ENCODE peak calls at places on chromosomes 3 and 15, in six cellular contexts. C, F, I, G, V and T are unnamed samples.

GRCh38 chr3:99962703-99963102 is 145.0 kb downstream of the CMSS1 start:
- DNase-seq in C (no peak), F (no peak), I (peak), G (no peak), V (no peak), T (no peak)

GRCh38 chr3:33277193-33277882 is at the start of gene FBXL2:
- DNase-seq in C (peak), F (no peak), I (peak), G (peak), V (peak), T (peak)

GRCh38 chr3:58043933-58044332 is 35.7 kb downstream of the FLNB start:
- DNase-seq in C (no peak), F (no peak), I (no peak), G (no peak), V (no peak), T (no peak)

GRCh38 chr3:20668411-20668810 is 482.4 kb upstream of the SGO1 start:
- DNase-seq in C (no peak), F (no peak), I (peak), G (peak), V (no peak), T (no peak)

GRCh38 chr3:146503459-146504202 is 34.3 kb upstream of the PLSCR2 start:
- DNase-seq in C (no peak), F (no peak), I (peak), G (no peak), V (no peak), T (peak)

GRCh38 chr3:38003371-38003816 is 12.8 kb downstream of the VILL start:
- DNase-seq in C (peak), F (peak), I (peak), G (peak), V (peak), T (peak)

GRCh38 chr3:72248389-72248761 is 463.4 kb upstream of the PROK2 start:
- DNase-seq in C (no peak), F (no peak), I (no peak), G (no peak), V (no peak), T (no peak)

GRCh38 chr15:36769110-36769509 is 189.7 kb downstream of the CDIN1 start:
- DNase-seq in C (no peak), F (no peak), I (peak), G (no peak), V (no peak), T (no peak)

GRCh38 chr15:32979710-32980109 is 214.8 kb downstream of the FMN1 start:
- DNase-seq in C (no peak), F (no peak), I (peak), G (no peak), V (no peak), T (no peak)

GRCh38 chr15:34701536-34701935 is 53.3 kb downstream of the GJD2 start:
- DNase-seq in C (no peak), F (no peak), I (no peak), G (no peak), V (no peak), T (no peak)

GRCh38 chr3:195030791-195031321 is 240.1 kb downstream of the XXYLT1 start:
- DNase-seq in C (no peak), F (no peak), I (peak), G (no peak), V (no peak), T (no peak)

GRCh38 chr3:120475722-120476385 is 25.1 kb upstream of the FSTL1 start:
- DNase-seq in C (no peak), F (no peak), I (no peak), G (no peak), V (no peak), T (no peak)

GRCh38 chr15:31265871-31266711 is 60.5 kb upstream of the KLF13 start:
- DNase-seq in C (no peak), F (peak), I (no peak), G (peak), V (peak), T (peak)

GRCh38 chr3:192772495-192772894 is 45.2 kb upstream of the FGF12 start:
- DNase-seq in C (no peak), F (no peak), I (peak), G (peak), V (no peak), T (peak)

GRCh38 chr3:94032187-94032586 is 3.8 kb upstream of the STX19 start:
- DNase-seq in C (no peak), F (no peak), I (no peak), G (no peak), V (no peak), T (no peak)

GRCh38 chr3:4006288-4006687 is 207.1 kb downstream of the LRRN1 start:
- DNase-seq in C (no peak), F (no peak), I (no peak), G (no peak), V (no peak), T (no peak)

GRCh38 chr3:167684389-167684993 is 30.7 kb upstream of the WDR49 start:
- DNase-seq in C (no peak), F (peak), I (peak), G (peak), V (no peak), T (peak)

GRCh38 chr3:39748002-39748401 is 61.4 kb upstream of the MYRIP start:
- DNase-seq in C (no peak), F (no peak), I (no peak), G (no peak), V (no peak), T (no peak)

GRCh38 chr15:52503788-52504496 is 24.7 kb downstream of the MYO5A start:
- DNase-seq in C (no peak), F (no peak), I (peak), G (no peak), V (no peak), T (no peak)

GRCh38 chr3:163474766-163475165 is 1603.5 kb downstream of the SI start:
- DNase-seq in C (no peak), F (no peak), I (no peak), G (no peak), V (no peak), T (no peak)

GRCh38 chr15:55514414-55514850 is 6.4 kb upstream of the DNAAF4 start:
- DNase-seq in C (no peak), F (no peak), I (no peak), G (no peak), V (no peak), T (no peak)

GRCh38 chr3:42032693-42033349 is 58.3 kb upstream of the TRAK1 start:
- DNase-seq in C (peak), F (peak), I (peak), G (no peak), V (no peak), T (no peak)

GRCh38 chr15:29822100-29822684 is at the start of gene TJP1:
- DNase-seq in C (peak), F (peak), I (peak), G (peak), V (no peak), T (no peak)

GRCh38 chr15:24878153-24878552 is 76.6 kb upstream of the SNRPN start:
- DNase-seq in C (no peak), F (no peak), I (peak), G (peak), V (no peak), T (peak)

GRCh38 chr3:129549006-129549800 is 6.2 kb downstream of the H1-8 start:
- DNase-seq in C (no peak), F (no peak), I (no peak), G (no peak), V (no peak), T (no peak)

GRCh38 chr3:923161-923910 is 169.5 kb upstream of the CNTN6 start:
- DNase-seq in C (no peak), F (no peak), I (no peak), G (no peak), V (no peak), T (no peak)

GRCh38 chr15:27685638-27686037 is 413.5 kb downstream of the OCA2 start:
- DNase-seq in C (no peak), F (no peak), I (no peak), G (no peak), V (no peak), T (no peak)

GRCh38 chr3:157077565-157077991 is 82.4 kb downstream of the CCNL1 start:
- DNase-seq in C (no peak), F (no peak), I (no peak), G (no peak), V (no peak), T (no peak)

GRCh38 chr3:169562988-169563774 is 100.3 kb downstream of the MECOM start:
- DNase-seq in C (no peak), F (no peak), I (no peak), G (no peak), V (no peak), T (no peak)

GRCh38 chr3:13213490-13213889 is 140.3 kb upstream of the IQSEC1 start:
- DNase-seq in C (no peak), F (no peak), I (no peak), G (no peak), V (no peak), T (no peak)

GRCh38 chr15:67125589-67126502 is 60.4 kb downstream of the SMAD3 start:
- DNase-seq in C (peak), F (peak), I (peak), G (peak), V (peak), T (no peak)

GRCh38 chr3:116873142-116873541 is 163.6 kb downstream of the TUSC7 start:
- DNase-seq in C (no peak), F (no peak), I (no peak), G (no peak), V (no peak), T (no peak)

GRCh38 chr15:67175643-67176071 is 78.8 kb downstream of the AAGAB start:
- DNase-seq in C (no peak), F (peak), I (no peak), G (no peak), V (no peak), T (peak)

GRCh38 chr3:128349963-128350599 is 116.6 kb downstream of the DNAJB8 start:
- DNase-seq in C (no peak), F (no peak), I (no peak), G (no peak), V (peak), T (no peak)

GRCh38 chr3:111210003-111210699 is 138.5 kb downstream of the NECTIN3 start:
- DNase-seq in C (no peak), F (no peak), I (peak), G (no peak), V (no peak), T (peak)
- TF ChIP-seq CTCF in C (no peak), F (no peak), I (no peak), G (no peak), V (no peak), T (no peak)

GRCh38 chr3:148077951-148078350 is 619.8 kb upstream of the AGTR1 start:
- DNase-seq in C (no peak), F (no peak), I (no peak), G (no peak), V (no peak), T (no peak)

GRCh38 chr3:148074057-148074456 is 623.6 kb upstream of the AGTR1 start:
- DNase-seq in C (no peak), F (no peak), I (no peak), G (no peak), V (no peak), T (no peak)

GRCh38 chr3:148077318-148077923 is 620.3 kb upstream of the AGTR1 start:
- DNase-seq in C (no peak), F (no peak), I (no peak), G (no peak), V (no peak), T (no peak)

GRCh38 chr3:148074916-148075315 is 622.8 kb upstream of the AGTR1 start:
- DNase-seq in C (no peak), F (no peak), I (no peak), G (no peak), V (no peak), T (no peak)

DNA sequence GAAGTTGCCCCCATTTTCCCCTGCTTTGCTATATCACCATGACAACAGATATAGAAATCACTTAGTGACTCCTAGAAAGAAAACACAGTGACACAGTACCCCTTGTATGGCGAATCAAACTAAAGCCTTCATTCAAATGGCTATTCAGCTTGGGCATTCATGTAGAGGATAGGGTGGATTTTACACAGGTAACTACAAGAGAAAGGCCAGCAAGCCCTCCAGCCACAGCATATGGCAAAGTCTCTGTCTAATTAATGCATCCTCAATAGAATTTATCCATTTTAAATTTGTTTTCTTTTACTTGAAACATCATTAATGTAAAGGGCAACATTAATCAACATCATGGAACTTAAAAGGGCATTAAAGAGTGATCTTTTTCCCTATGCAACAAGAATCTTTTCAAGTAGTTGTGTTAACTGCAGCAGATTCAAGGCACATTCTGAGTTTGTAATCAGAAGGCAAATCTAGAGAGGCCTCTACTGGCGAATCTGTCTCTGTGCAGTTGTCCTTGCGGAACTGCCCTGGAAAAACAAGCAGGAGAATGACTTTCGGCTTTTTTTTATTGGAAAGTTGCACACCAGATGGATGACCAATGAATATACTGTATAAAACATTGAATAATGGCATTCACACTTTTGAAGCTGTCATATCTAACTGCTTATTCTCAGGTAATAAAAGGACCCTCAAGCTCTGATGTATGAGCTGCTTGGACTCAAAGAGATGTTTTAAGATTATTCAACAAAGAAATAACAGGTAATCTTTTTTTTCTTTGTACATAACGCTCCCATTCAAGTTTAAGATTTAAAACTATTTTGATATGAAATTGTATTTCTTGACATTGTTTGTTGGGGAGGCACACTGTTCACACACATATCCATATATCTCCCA is 621.6 kb upstream of the AGTR1 start:
- DNase-seq in C (no peak), F (no peak), I (peak), G (no peak), V (no peak), T (no peak)
- TF ChIP-seq CTCF in C (peak), F (no peak), I (peak), G (peak), V (no peak), T (no peak)

GRCh38 chr15:62846805-62847481 is 195.6 kb upstream of the TPM1 start:
- DNase-seq in C (no peak), F (no peak), I (no peak), G (no peak), V (no peak), T (no peak)

GRCh38 chr15:62849316-62850129 is 193.0 kb upstream of the TPM1 start:
- DNase-seq in C (no peak), F (no peak), I (peak), G (no peak), V (no peak), T (no peak)

GRCh38 chr15:62850318-62850717 is 192.2 kb upstream of the TPM1 start:
- DNase-seq in C (no peak), F (no peak), I (no peak), G (no peak), V (no peak), T (no peak)

GRCh38 chr15:62847900-62848489 is 194.6 kb upstream of the TPM1 start:
- DNase-seq in C (peak), F (peak), I (peak), G (peak), V (no peak), T (peak)

GRCh38 chr15:62848631-62849050 is 193.9 kb upstream of the TPM1 start:
- DNase-seq in C (no peak), F (no peak), I (no peak), G (no peak), V (no peak), T (no peak)
- TF ChIP-seq CTCF in C (peak), F (no peak), I (peak), G (peak), V (no peak), T (no peak)

DNA sequence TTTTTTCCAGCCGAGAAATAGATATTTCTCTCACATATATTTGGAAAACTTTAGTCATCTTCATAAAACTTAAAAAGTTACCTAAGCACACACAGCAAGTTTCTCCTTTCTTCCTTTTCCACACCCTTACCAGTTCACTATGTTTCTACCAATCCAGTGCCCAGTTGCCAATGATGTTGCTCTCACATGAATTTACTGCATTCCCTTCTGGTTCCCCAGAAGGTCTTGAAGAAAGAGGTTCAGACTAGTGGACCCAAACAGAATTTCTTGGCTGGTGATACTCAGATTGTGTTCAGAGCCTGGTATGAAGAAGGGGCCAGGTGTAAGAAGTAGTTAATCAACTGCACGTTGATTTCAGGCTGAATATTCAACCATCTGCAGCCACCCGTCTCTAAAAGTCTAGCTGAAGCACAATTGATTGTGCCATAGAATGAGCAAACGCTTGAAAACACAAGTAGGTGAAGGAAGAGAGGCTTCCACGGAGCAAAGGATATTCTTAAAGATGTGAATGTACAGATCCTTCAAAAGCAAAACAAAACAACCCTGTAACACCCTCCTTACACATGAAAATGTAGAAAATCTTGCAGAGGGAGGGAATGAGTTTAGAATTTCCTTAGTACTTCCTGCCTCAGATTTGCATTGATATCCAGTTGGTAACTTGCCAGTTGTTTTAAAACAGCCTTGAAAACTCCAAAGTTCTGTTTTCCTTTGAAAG is 4.6 kb downstream of the RBMS3 start:
- DNase-seq in C (no peak), F (no peak), I (no peak), G (no peak), V (no peak), T (no peak)
- TF ChIP-seq CTCF in C (no peak), F (no peak), I (no peak), G (no peak), V (no peak), T (no peak)

GRCh38 chr3:153165211-153165815 is 3.3 kb downstream of the RAP2B start:
- DNase-seq in C (no peak), F (no peak), I (no peak), G (no peak), V (no peak), T (no peak)
- TF ChIP-seq CTCF in C (peak), F (no peak), I (peak), G (peak), V (no peak), T (peak)

GRCh38 chr3:154745925-154746324 is 315.9 kb upstream of the GPR149 start:
- DNase-seq in C (no peak), F (no peak), I (no peak), G (no peak), V (no peak), T (no peak)
- TF ChIP-seq CTCF in C (no peak), F (no peak), I (peak), G (no peak), V (no peak), T (no peak)

GRCh38 chr3:43838009-43838758 is 147.4 kb downstream of the ABHD5 start:
- DNase-seq in C (no peak), F (no peak), I (no peak), G (no peak), V (no peak), T (no peak)

GRCh38 chr3:43838877-43839276 is 148.1 kb downstream of the ABHD5 start:
- DNase-seq in C (no peak), F (no peak), I (no peak), G (no peak), V (no peak), T (no peak)
- TF ChIP-seq CTCF in C (no peak), F (no peak), I (peak), G (no peak), V (no peak), T (no peak)